ENCODE peak calls at places on chromosomes 4 and X, in eight cellular contexts. J is heart left ventricle, N is GM12865, X is WTC11, P is ovary, M is GM13977, Y is brain microvascular endothelial cell, C is lung. W is an unnamed sample.
A peak's percentile ranks its signal among the peaks of the same experiment; 100 is the strongest.

GRCh38 chrX:38260231-38260630 is 39.6 kb upstream of the SRPX start:
- DNase-seq in J (no peak), N (peak; percentile 25), X (peak; percentile 31), P (no peak), M (peak; percentile 49), Y (peak; percentile 14), C (no peak), W (peak; percentile 39)

GRCh38 chr4:84050014-84050413 is 449.1 kb downstream of the NKX6-1 start:
- DNase-seq in J (no peak), N (no peak), X (peak; percentile 14), P (no peak), M (no peak), Y (no peak), C (no peak), W (no peak)

GRCh38 chrX:46957299-46957698 is 45.1 kb downstream of the JADE3 start:
- DNase-seq in J (no peak), N (no peak), X (no peak), P (no peak), M (no peak), Y (no peak), C (no peak), W (no peak)

GRCh38 chr4:113106076-113106475 is 56.6 kb downstream of the ANK2 start:
- DNase-seq in J (no peak), N (peak; percentile 18), X (no peak), P (no peak), M (peak; percentile 5), Y (peak; percentile 22), C (no peak), W (no peak)

GRCh38 chr4:93147524-93148212 is 680.9 kb upstream of the ATOH1 start:
- DNase-seq in J (no peak), N (no peak), X (peak; percentile 52), P (no peak), M (no peak), Y (no peak), C (no peak), W (no peak)

GRCh38 chr4:26375589-26375988 is 54.8 kb downstream of the RBPJ start:
- DNase-seq in J (no peak), N (no peak), X (no peak), P (no peak), M (no peak), Y (no peak), C (no peak), W (no peak)

GRCh38 chrX:49163555-49164419 is 1.2 kb downstream of the MAGIX start:
- DNase-seq in J (peak; percentile 89), N (peak; percentile 90), X (peak; percentile 90), P (peak; percentile 92), M (peak; percentile 85), Y (peak; percentile 64), C (peak; percentile 90), W (peak; percentile 82)

GRCh38 chrX:132676561-132677186 is 187.8 kb upstream of the MBNL3 start:
- DNase-seq in J (no peak), N (no peak), X (no peak), P (no peak), M (no peak), Y (no peak), C (no peak), W (no peak)

GRCh38 chr4:134862116-134862515 is 660.5 kb upstream of the PABPC4L start:
- DNase-seq in J (no peak), N (no peak), X (no peak), P (no peak), M (no peak), Y (no peak), C (no peak), W (no peak)

GRCh38 chr4:130214268-130214667 is 1118.3 kb downstream of the C4orf33 start:
- DNase-seq in J (no peak), N (no peak), X (no peak), P (no peak), M (no peak), Y (no peak), C (no peak), W (no peak)

GRCh38 chr4:116480486-116480990 is 604.8 kb downstream of the TRAM1L1 start:
- DNase-seq in J (no peak), N (no peak), X (no peak), P (no peak), M (no peak), Y (no peak), C (no peak), W (no peak)

GRCh38 chrX:12210921-12211320 is 72.6 kb downstream of the FRMPD4 start:
- DNase-seq in J (no peak), N (no peak), X (no peak), P (no peak), M (no peak), Y (no peak), C (no peak), W (no peak)

GRCh38 chr4:3413217-3413671 is 28.5 kb upstream of the HGFAC start:
- DNase-seq in J (no peak), N (no peak), X (no peak), P (peak; percentile 14), M (no peak), Y (no peak), C (no peak), W (no peak)

GRCh38 chrX:106955004-106955772 is 35.0 kb downstream of the CLDN2 start:
- DNase-seq in J (no peak), N (no peak), X (no peak), P (no peak), M (no peak), Y (no peak), C (no peak), W (no peak)

GRCh38 chr4:115279300-115279699 is 165.9 kb upstream of the NDST4 start:
- DNase-seq in J (no peak), N (no peak), X (no peak), P (no peak), M (no peak), Y (no peak), C (no peak), W (no peak)

GRCh38 chr4:46432923-46433322 is 43.0 kb upstream of the GABRA2 start:
- DNase-seq in J (no peak), N (no peak), X (no peak), P (no peak), M (no peak), Y (no peak), C (no peak), W (no peak)

GRCh38 chr4:109199585-109199984 is 102.9 kb downstream of the COL25A1 start:
- DNase-seq in J (no peak), N (no peak), X (no peak), P (no peak), M (no peak), Y (no peak), C (no peak), W (no peak)

GRCh38 chr4:152894673-152895072 is 41.5 kb upstream of the FHDC1 start:
- DNase-seq in J (no peak), N (no peak), X (no peak), P (no peak), M (no peak), Y (peak; percentile 12), C (no peak), W (no peak)

GRCh38 chrX:70979136-70979762 is 48.4 kb upstream of the SLC7A3 start:
- DNase-seq in J (no peak), N (peak; percentile 10), X (peak; percentile 10), P (no peak), M (no peak), Y (peak; percentile 55), C (no peak), W (peak; percentile 9)

GRCh38 chrX:136636121-136636520 is 11.8 kb upstream of the CD40LG start:
- DNase-seq in J (no peak), N (no peak), X (peak; percentile 40), P (no peak), M (no peak), Y (no peak), C (no peak), W (no peak)

GRCh38 chr4:13881880-13882279 is 254.4 kb upstream of the BOD1L1 start:
- DNase-seq in J (no peak), N (no peak), X (no peak), P (no peak), M (no peak), Y (no peak), C (no peak), W (no peak)
- TF ChIP-seq CTCF in J (peak; percentile 29), N (no peak), X (no peak), P (no peak), M (no peak), Y (peak; percentile 50), C (no peak), W (no peak)

GRCh38 chrX:43349363-43349762 is 306.7 kb upstream of the MAOA start:
- DNase-seq in J (no peak), N (peak; percentile 65), X (peak; percentile 30), P (no peak), M (peak; percentile 22), Y (peak; percentile 11), C (peak; percentile 30), W (peak; percentile 14)
- TF ChIP-seq CTCF in J (peak; percentile 40), N (peak; percentile 60), X (peak; percentile 21), P (no peak), M (peak; percentile 77), Y (peak; percentile 57), C (peak; percentile 49), W (peak; percentile 41)

GRCh38 chrX:120299928-120300327 is 11.3 kb downstream of the TMEM255A start:
- DNase-seq in J (no peak), N (no peak), X (no peak), P (no peak), M (no peak), Y (no peak), C (no peak), W (no peak)
- TF ChIP-seq CTCF in J (no peak), N (no peak), X (no peak), P (no peak), M (no peak), Y (peak; percentile 23), C (no peak), W (no peak)

GRCh38 chr4:51885371-51885770 is 42.4 kb downstream of the DCUN1D4 start:
- DNase-seq in J (no peak), N (peak; percentile 24), X (no peak), P (no peak), M (peak; percentile 16), Y (peak; percentile 35), C (no peak), W (peak; percentile 26)
- TF ChIP-seq CTCF in J (peak; percentile 44), N (peak; percentile 46), X (no peak), P (no peak), M (peak; percentile 30), Y (peak; percentile 62), C (no peak), W (peak; percentile 27)

GRCh38 chr4:173990126-173990878 is 293.2 kb downstream of the FBXO8 start:
- DNase-seq in J (no peak), N (peak; percentile 21), X (no peak), P (no peak), M (no peak), Y (peak; percentile 6), C (no peak), W (no peak)

GRCh38 chr4:173991321-173991720 is 292.1 kb downstream of the FBXO8 start:
- DNase-seq in J (no peak), N (no peak), X (no peak), P (no peak), M (no peak), Y (no peak), C (no peak), W (no peak)

GRCh38 chr4:173991814-173992213 is 291.7 kb downstream of the FBXO8 start:
- DNase-seq in J (no peak), N (no peak), X (no peak), P (no peak), M (no peak), Y (no peak), C (no peak), W (no peak)

DNA sequence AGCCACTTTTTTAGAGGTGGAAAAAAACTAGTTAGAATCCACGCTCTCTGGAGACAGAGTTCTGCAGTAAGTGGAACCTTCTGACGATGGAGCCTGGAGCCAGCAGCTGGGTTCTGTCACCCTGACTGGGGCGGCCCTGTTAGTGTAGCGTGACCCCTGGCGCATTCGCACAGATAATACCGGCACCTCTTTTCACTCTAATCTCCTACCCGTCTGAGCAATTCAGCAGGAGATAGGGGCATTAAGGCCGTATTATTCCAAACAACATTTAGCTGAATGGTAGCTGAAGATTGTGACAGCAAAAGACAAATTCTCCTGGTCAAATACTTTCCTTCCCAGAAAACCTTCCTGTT is 292.6 kb downstream of the FBXO8 start:
- DNase-seq in J (peak; percentile 67), N (no peak), X (no peak), P (peak; percentile 79), M (no peak), Y (no peak), C (no peak), W (no peak)
- TF ChIP-seq CTCF in J (no peak), N (no peak), X (no peak), P (no peak), M (no peak), Y (no peak), C (no peak), W (no peak)